ENCODE peak calls at places on chromosomes 13 and 19, in four cellular contexts. W, L, A and D are unnamed samples.

GRCh38 chr19:17757125-17757524 is 5.8 kb downstream of the FCHO1 start:
- DNase-seq in A (peak), L (peak), W (peak), D (no peak)

GRCh38 chr19:33755314-33756020 is 41.2 kb upstream of the KCTD15 start:
- DNase-seq in W (no peak), A (no peak), L (no peak), D (no peak)

GRCh38 chr13:37194428-37194861 is 89.0 kb upstream of the CSNK1A1L start:
- DNase-seq in A (no peak), L (no peak), W (peak), D (no peak)

GRCh38 chr13:71864981-71865857 is 1.8 kb downstream of the DACH1 start:
- DNase-seq in W (no peak), A (peak), L (peak), D (no peak)

GRCh38 chr19:49983645-49984229 is 22.8 kb upstream of the SIGLEC11 start:
- DNase-seq in L (peak), W (peak), A (peak), D (peak)

GRCh38 chr13:81058916-81059290 is 718.0 kb upstream of the SPRY2 start:
- DNase-seq in L (no peak), W (no peak), A (no peak), D (no peak)

GRCh38 chr19:48569814-48570213 is 17.8 kb downstream of the SULT2B1 start:
- DNase-seq in L (no peak), A (no peak), W (peak), D (peak)

GRCh38 chr19:23439623-23440022 is 44.4 kb upstream of the ZNF91 start:
- DNase-seq in W (no peak), L (no peak), A (no peak), D (no peak)

GRCh38 chr19:47110521-47111080 is 3.0 kb downstream of the ZC3H4 start:
- DNase-seq in L (no peak), A (peak), W (no peak), D (no peak)

GRCh38 chr13:101272886-101273285 is 143.4 kb downstream of the NALCN start:
- DNase-seq in A (no peak), W (no peak), L (no peak), D (no peak)

GRCh38 chr13:37695200-37695599 is 96.6 kb upstream of the POSTN start:
- DNase-seq in L (no peak), W (no peak), A (no peak), D (no peak)

GRCh38 chr13:98507060-98507797 is 69.7 kb downstream of the STK24 start:
- DNase-seq in W (no peak), A (peak), L (peak), D (no peak)

GRCh38 chr19:49362926-49363264 is 679 bp upstream of the TEAD2 start:
- DNase-seq in A (peak), L (peak), W (peak), D (peak)

GRCh38 chr13:33204130-33204927 is 81.2 kb downstream of the STARD13 start:
- DNase-seq in L (peak), W (peak), A (no peak), D (peak)

GRCh38 chr19:57642396-57643046 is 9.6 kb downstream of the ZNF211 start:
- DNase-seq in L (no peak), W (no peak), A (no peak), D (no peak)

GRCh38 chr13:30371649-30372265 is 50.5 kb upstream of the UBE2L5 start:
- DNase-seq in L (no peak), A (peak), W (peak), D (no peak)

GRCh38 chr13:91609353-91609752 is 210.9 kb downstream of the GPC5 start:
- DNase-seq in W (peak), A (no peak), L (no peak), D (no peak)

GRCh38 chr13:46288570-46289259 is 77.0 kb downstream of the LRRC63 start:
- DNase-seq in W (peak), L (no peak), A (no peak), D (no peak)

GRCh38 chr13:74243637-74244526 is 109.7 kb upstream of the KLF12 start:
- DNase-seq in W (peak), L (no peak), A (no peak), D (no peak)

GRCh38 chr19:53172892-53173291 is 14.0 kb upstream of the ZNF347 start:
- DNase-seq in W (peak), A (no peak), L (no peak), D (no peak)

GRCh38 chr13:33139186-33139585 is 123.0 kb downstream of the KL start:
- DNase-seq in L (peak), W (no peak), A (peak), D (peak)

GRCh38 chr13:84997858-84998257 is 801.4 kb downstream of the SLITRK6 start:
- DNase-seq in W (no peak), L (no peak), A (no peak), D (no peak)

GRCh38 chr19:35874392-35874930 is 6.1 kb downstream of the APLP1 start:
- DNase-seq in L (no peak), W (no peak), A (no peak), D (no peak)

GRCh38 chr19:46351241-46352041 is 4.6 kb downstream of the PPP5C start:
- DNase-seq in A (peak), W (peak), L (no peak), D (no peak)

GRCh38 chr19:55867101-55867500 is 30.8 kb downstream of the NLRP4 start:
- DNase-seq in A (no peak), W (no peak), L (no peak), D (no peak)

GRCh38 chr13:48493851-48494250 is 39.0 kb downstream of the RCBTB2 start:
- DNase-seq in L (no peak), A (no peak), W (peak), D (no peak)

GRCh38 chr13:51729853-51730553 is 74.0 kb downstream of the DHRS12 start:
- DNase-seq in A (no peak), L (no peak), W (peak), D (no peak)

GRCh38 chr19:39174142-39174541 is 22.6 kb upstream of the NCCRP1 start:
- DNase-seq in W (no peak), A (no peak), L (no peak), D (no peak)

GRCh38 chr13:110913322-110913721 is 1.5 kb downstream of the ANKRD10 start:
- DNase-seq in W (peak), L (no peak), A (peak), D (peak)

GRCh38 chr13:30869491-30869890 is 36.6 kb upstream of the MEDAG start:
- DNase-seq in A (no peak), L (no peak), W (peak), D (peak)

GRCh38 chr13:108915095-108915633 is 285.8 kb downstream of the MYO16 start:
- DNase-seq in W (peak), A (no peak), L (no peak), D (no peak)

GRCh38 chr13:110015253-110015652 is 228.9 kb upstream of the IRS2 start:
- DNase-seq in A (no peak), L (no peak), W (peak), D (peak)

GRCh38 chr19:3062165-3063105 is at the start of gene TLE5:
- DNase-seq in W (no peak), L (peak), A (peak), D (peak)

GRCh38 chr13:41919741-41920487 is 41.0 kb downstream of the VWA8 start:
- DNase-seq in A (no peak), W (no peak), L (no peak), D (no peak)

GRCh38 chr19:12778020-12778904 is 2.9 kb upstream of the HOOK2 start:
- DNase-seq in L (peak), A (peak), W (peak), D (peak)
- TF ChIP-seq POLR2A in L (peak), A (no peak), W (peak), D (peak)

GRCh38 chr19:16041571-16042386 is 34.5 kb upstream of the TPM4 start:
- DNase-seq in L (peak), W (peak), A (peak), D (peak)
- H3K4me3 ChIP-seq in L (no peak), W (no peak), A (no peak), D (peak)

DNA sequence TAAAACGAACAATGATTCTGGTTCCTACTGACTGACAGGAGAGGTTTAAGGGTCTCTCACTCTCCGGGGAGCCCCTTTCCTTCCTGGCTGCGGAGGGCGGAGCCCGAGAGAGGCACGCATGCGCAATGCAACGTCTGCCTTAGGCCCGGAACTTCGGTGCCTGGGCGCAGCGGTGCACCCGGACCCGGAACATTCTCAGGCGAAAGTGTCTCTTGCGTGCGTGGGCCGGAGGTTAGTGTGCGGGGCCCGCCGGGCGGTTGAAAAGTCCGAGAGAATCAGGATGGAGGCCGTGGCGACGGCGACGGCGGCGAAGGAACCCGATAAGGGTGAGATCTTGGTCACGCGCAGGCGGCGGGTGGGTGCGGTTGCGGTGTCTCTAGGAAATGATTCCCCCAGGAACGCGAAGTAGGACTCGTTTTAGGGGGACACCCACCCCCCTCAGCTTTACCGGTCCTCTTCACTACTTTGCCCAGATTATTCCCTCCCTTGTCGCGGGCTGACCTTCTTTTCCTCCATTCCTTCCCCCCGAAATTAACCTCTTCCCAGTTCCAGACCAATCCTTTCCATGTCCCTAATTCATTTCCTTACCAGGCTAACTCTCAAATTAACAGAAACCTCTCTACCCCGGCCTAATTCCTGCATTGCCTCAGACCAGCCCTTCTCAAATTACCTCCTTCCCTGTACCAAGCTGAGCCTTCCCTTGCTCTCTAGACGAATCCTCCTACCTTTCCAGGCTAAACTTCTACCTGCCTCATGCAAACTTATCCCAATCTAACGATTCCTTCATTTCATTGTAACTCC is at the start of gene CCDC97:
- DNase-seq in L (peak), A (peak), W (peak), D (peak)
- TF ChIP-seq POLR2A in L (peak), A (peak), W (peak), D (peak)

DNA sequence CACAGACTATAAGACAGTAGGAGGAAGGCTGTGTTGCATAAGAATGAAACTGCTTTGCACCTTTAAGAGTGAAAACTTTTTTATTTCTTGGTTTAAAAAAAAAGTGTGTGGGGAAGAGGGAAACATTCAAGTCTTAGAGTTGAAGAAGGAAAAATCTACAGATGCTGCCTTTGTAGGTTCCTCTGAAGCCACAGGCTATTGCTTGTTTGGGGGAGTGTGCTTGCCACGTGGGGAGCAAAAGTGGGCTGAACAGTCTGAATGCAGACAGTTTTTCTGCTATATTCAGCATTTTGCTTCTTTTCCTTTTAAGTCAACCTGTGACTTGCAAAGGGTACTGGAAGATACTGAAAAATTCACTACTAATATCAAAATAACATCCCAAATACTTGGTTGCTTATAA is 36.9 kb downstream of the EFNB2 start:
- DNase-seq in A (no peak), L (no peak), W (no peak), D (no peak)
- H3K4me3 ChIP-seq in A (no peak), L (no peak), W (no peak), D (no peak)

GRCh38 chr19:1094978-1095701 is at the start of gene POLR2E:
- DNase-seq in L (peak), W (peak), A (peak), D (peak)
- TF ChIP-seq POLR2A in L (peak), W (peak), A (no peak), D (peak)

GRCh38 chr13:24512208-24513068 is at the start of gene PARP4:
- DNase-seq in L (peak), W (peak), A (peak), D (peak)
- H3K4me3 ChIP-seq in L (peak), W (peak), A (peak), D (peak)

GRCh38 chr19:43809762-43810696 is 7.8 kb upstream of the LYPD5 start:
- DNase-seq in A (no peak), L (no peak), W (peak), D (no peak)
- TF ChIP-seq POLR2A in A (no peak), L (no peak), W (no peak), D (no peak)

GRCh38 chr19:10286803-10287737 is at the start of gene ICAM4:
- DNase-seq in W (peak), A (peak), L (peak), D (no peak)

GRCh38 chr19:10289836-10290438 is at the start of gene ICAM5:
- DNase-seq in L (no peak), A (no peak), W (peak), D (no peak)

GRCh38 chr19:10290439-10290875 is 705 bp downstream of the ICAM5 start:
- DNase-seq in L (no peak), W (peak), A (no peak), D (no peak)

GRCh38 chr19:10289167-10289835 is 451 bp upstream of the ICAM5 start:
- DNase-seq in A (peak), L (no peak), W (peak), D (no peak)

GRCh38 chr19:10288662-10289166 is 1.0 kb upstream of the ICAM5 start:
- DNase-seq in A (peak), W (peak), L (no peak), D (no peak)
- H3K4me3 ChIP-seq in A (no peak), W (peak), L (peak), D (no peak)

DNA sequence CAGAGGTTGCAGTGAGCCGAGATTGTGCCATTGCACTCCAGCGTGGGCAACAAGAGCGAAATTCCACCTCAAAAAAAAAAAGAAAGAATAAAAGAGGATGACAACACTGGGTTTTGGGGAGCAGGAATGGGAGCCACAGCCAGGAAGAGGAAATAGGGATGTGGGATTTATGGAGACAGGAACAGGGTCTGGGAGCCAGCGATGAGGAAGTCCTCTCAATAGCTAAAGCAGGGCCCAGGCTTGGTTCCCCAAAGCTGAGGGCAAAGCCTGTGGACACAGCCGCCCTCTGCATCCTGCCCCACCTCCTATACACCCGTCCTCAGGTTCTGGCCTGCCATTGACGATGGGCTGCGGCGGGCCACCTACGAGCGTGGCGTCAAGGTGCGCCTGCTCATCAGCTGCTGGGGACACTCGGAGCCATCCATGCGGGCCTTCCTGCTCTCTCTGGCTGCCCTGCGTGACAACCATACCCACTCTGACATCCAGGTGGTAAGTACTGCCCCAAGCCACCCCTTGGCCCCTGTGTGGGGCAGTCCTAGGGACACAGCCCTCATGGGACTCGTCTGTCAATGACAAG is 13.6 kb downstream of the HIPK4 start:
- DNase-seq in L (no peak), A (no peak), W (no peak), D (no peak)
- TF ChIP-seq POLR2A in L (no peak), A (no peak), W (no peak), D (no peak)